ENCODE peak calls at places on chromosomes 11 and 22, in eight cellular contexts. W is spleen, P is tibial nerve, N is H9, R is fibroblast of mammary gland, T is HCT116, A is ascending aorta, U is left ventricle myocardium inferior. J is an unnamed sample.

GRCh38 chr11:36088234-36088975 is 144.5 kb downstream of the LDLRAD3 start:
- DNase-seq in W (no peak), P (no peak), N (no peak), R (peak; percentile 51), T (no peak), A (no peak), U (no peak), J (no peak)

GRCh38 chr11:72294566-72295395 is 50.8 kb upstream of the PHOX2A start:
- DNase-seq in W (no peak), P (no peak), N (no peak), R (no peak), T (no peak), A (no peak), U (no peak), J (no peak)

GRCh38 chr11:125312391-125312790 is 147.8 kb downstream of the PKNOX2 start:
- DNase-seq in W (no peak), P (no peak), N (no peak), R (no peak), T (no peak), A (peak; percentile 40), U (no peak), J (no peak)

GRCh38 chr11:73240190-73240781 is 22.2 kb downstream of the P2RY2 start:
- DNase-seq in W (peak; percentile 66), P (no peak), N (peak; percentile 27), R (peak; percentile 72), T (no peak), A (peak; percentile 91), U (peak; percentile 83), J (no peak)

GRCh38 chr11:76371170-76371569 is 9.8 kb downstream of the THAP12 start:
- DNase-seq in W (no peak), P (no peak), N (no peak), R (peak; percentile 86), T (peak; percentile 28), A (no peak), U (no peak), J (no peak)

GRCh38 chr11:35071722-35072121 is 67.2 kb upstream of the CD44 start:
- DNase-seq in W (no peak), P (no peak), N (no peak), R (no peak), T (no peak), A (no peak), U (no peak), J (no peak)

GRCh38 chr22:50419116-50419515 is 55.7 kb downstream of the SBF1 start:
- DNase-seq in W (no peak), P (no peak), N (no peak), R (no peak), T (no peak), A (no peak), U (no peak), J (no peak)

GRCh38 chr11:78742430-78742829 is 167.8 kb upstream of the NARS2 start:
- DNase-seq in W (no peak), P (no peak), N (no peak), R (peak; percentile 45), T (no peak), A (peak; percentile 69), U (peak; percentile 69), J (no peak)

GRCh38 chr22:42909363-42910058 is 52.4 kb upstream of the ARFGAP3 start:
- DNase-seq in W (no peak), P (no peak), N (no peak), R (no peak), T (no peak), A (no peak), U (no peak), J (no peak)

GRCh38 chr11:60809249-60809648 is 24.1 kb downstream of the MS4A10 start:
- DNase-seq in W (no peak), P (no peak), N (no peak), R (no peak), T (no peak), A (no peak), U (no peak), J (no peak)

GRCh38 chr11:94938399-94939055 is 34.8 kb downstream of the CWC15 start:
- DNase-seq in W (no peak), P (peak; percentile 53), N (no peak), R (peak; percentile 97), T (no peak), A (peak; percentile 79), U (peak; percentile 82), J (no peak)

GRCh38 chr11:1060885-1061616 is 13.6 kb upstream of the MUC2 start:
- DNase-seq in W (peak; percentile 80), P (peak; percentile 8), N (no peak), R (peak; percentile 30), T (peak; percentile 74), A (peak; percentile 59), U (no peak), J (no peak)

GRCh38 chr11:71373791-71374454 is 74.3 kb downstream of the DHCR7 start:
- DNase-seq in W (no peak), P (no peak), N (no peak), R (no peak), T (no peak), A (no peak), U (no peak), J (no peak)

GRCh38 chr22:47115921-47116320 is 353.5 kb downstream of the TBC1D22A start:
- DNase-seq in W (no peak), P (no peak), N (no peak), R (no peak), T (no peak), A (no peak), U (no peak), J (no peak)

GRCh38 chr11:64784813-64785581 is 6.7 kb upstream of the SF1 start:
- DNase-seq in W (no peak), P (no peak), N (no peak), R (no peak), T (no peak), A (peak; percentile 4), U (no peak), J (no peak)

GRCh38 chr22:35205141-35205775 is 52.0 kb upstream of the HMGXB4 start:
- DNase-seq in W (no peak), P (no peak), N (no peak), R (no peak), T (no peak), A (no peak), U (no peak), J (no peak)

GRCh38 chr11:87038235-87038960 is 664 bp downstream of the TMEM135 start:
- DNase-seq in W (no peak), P (no peak), N (no peak), R (no peak), T (no peak), A (no peak), U (no peak), J (no peak)

GRCh38 chr11:84947970-84948600 is 679.1 kb downstream of the DLG2 start:
- DNase-seq in W (no peak), P (no peak), N (no peak), R (peak; percentile 21), T (no peak), A (no peak), U (no peak), J (no peak)

GRCh38 chr22:20021196-20022181 is 579 bp downstream of the TANGO2 start:
- DNase-seq in W (no peak), P (no peak), N (no peak), R (peak; percentile 64), T (no peak), A (peak; percentile 85), U (peak; percentile 82), J (no peak)

GRCh38 chr22:47051435-47052175 is 289.2 kb downstream of the TBC1D22A start:
- DNase-seq in W (peak; percentile 47), P (no peak), N (no peak), R (no peak), T (no peak), A (no peak), U (no peak), J (no peak)

GRCh38 chr11:92751594-92751993 is 217.9 kb upstream of the MTNR1B start:
- DNase-seq in W (no peak), P (no peak), N (no peak), R (no peak), T (no peak), A (no peak), U (no peak), J (no peak)

GRCh38 chr11:135023499-135023898 is 611.5 kb upstream of the B3GAT1 start:
- DNase-seq in W (no peak), P (no peak), N (no peak), R (no peak), T (no peak), A (no peak), U (no peak), J (no peak)

GRCh38 chr11:1692708-1693326 is 4.2 kb upstream of the KRTAP5-6 start:
- DNase-seq in W (no peak), P (no peak), N (no peak), R (no peak), T (no peak), A (no peak), U (no peak), J (no peak)

GRCh38 chr11:27720277-27720830 is 20.1 kb upstream of the BDNF start:
- DNase-seq in W (no peak), P (no peak), N (peak; percentile 80), R (peak; percentile 54), T (no peak), A (no peak), U (no peak), J (peak; percentile 77)
- TF ChIP-seq CTCF in W (no peak), P (no peak), N (peak; percentile 68), R (peak; percentile 24), T (no peak), A (no peak), U (no peak), J (peak; percentile 23)

GRCh38 chr22:36858156-36858555 is 2.6 kb upstream of the NCF4 start:
- DNase-seq in W (no peak), P (no peak), N (no peak), R (no peak), T (no peak), A (no peak), U (no peak), J (no peak)

GRCh38 chr22:36858966-36859365 is 1.8 kb upstream of the NCF4 start:
- DNase-seq in W (no peak), P (no peak), N (no peak), R (no peak), T (no peak), A (no peak), U (no peak), J (no peak)

GRCh38 chr22:36860821-36861659 is at the start of gene NCF4:
- DNase-seq in W (peak; percentile 95), P (peak; percentile 21), N (no peak), R (no peak), T (no peak), A (peak; percentile 83), U (peak; percentile 64), J (no peak)

GRCh38 chr22:36860438-36860820 is 377 bp upstream of the NCF4 start:
- DNase-seq in W (peak; percentile 66), P (no peak), N (no peak), R (no peak), T (no peak), A (no peak), U (no peak), J (no peak)

GRCh38 chr22:36860017-36860416 is 789 bp upstream of the NCF4 start:
- DNase-seq in W (no peak), P (no peak), N (no peak), R (no peak), T (no peak), A (no peak), U (no peak), J (no peak)
- TF ChIP-seq CTCF in W (no peak), P (no peak), N (no peak), R (no peak), T (no peak), A (no peak), U (no peak), J (no peak)

GRCh38 chr22:25334091-25334490 is 114.7 kb downstream of the CRYBB2 start:
- DNase-seq in W (no peak), P (no peak), N (peak; percentile 85), R (peak; percentile 8), T (peak; percentile 36), A (no peak), U (peak; percentile 28), J (peak; percentile 97)
- TF ChIP-seq CTCF in W (peak; percentile 11), P (peak; percentile 5), N (peak; percentile 78), R (peak; percentile 16), T (peak; percentile 49), A (no peak), U (peak; percentile 55), J (peak; percentile 60)

GRCh38 chr22:29205598-29206371 is at the start of gene EMID1:
- DNase-seq in W (peak; percentile 84), P (no peak), N (peak; percentile 62), R (peak; percentile 4), T (no peak), A (no peak), U (peak; percentile 37), J (peak; percentile 59)
- TF ChIP-seq CTCF in W (no peak), P (no peak), N (no peak), R (no peak), T (no peak), A (peak; percentile 5), U (peak; percentile 31), J (no peak)